ENCODE peak calls at places on chromosomes 13 and 19, in five cellular contexts. N is germinal center; K is A172; D is MV-4-11; U is stimulated activated CD8-positive, alpha-beta memory T cell treated with anti-CD3 and anti-CD28 coated beads, Interleukin-15, amount 100 ng/mL, for 1 hour. B is an unnamed sample.

GRCh38 chr13:101300531-101300930 is 115.8 kb downstream of the NALCN start:
- DNase-seq in N (no peak), K (no peak), D (no peak), U (no peak), B (no peak)

GRCh38 chr13:94335786-94336357 is 143.6 kb downstream of the DCT start:
- DNase-seq in N (no peak), K (no peak), D (no peak), U (no peak), B (no peak)

GRCh38 chr19:13962738-13963602 is 10.7 kb downstream of the DCAF15 start:
- DNase-seq in N (no peak), K (no peak), D (no peak), U (no peak), B (no peak)

GRCh38 chr19:29702161-29702957 is 12.7 kb downstream of the C19orf12 start:
- DNase-seq in N (no peak), K (no peak), D (no peak), U (no peak), B (no peak)

GRCh38 chr13:97566907-97567306 is 132.9 kb downstream of the RAP2A start:
- DNase-seq in N (no peak), K (no peak), D (no peak), U (no peak), B (no peak)

GRCh38 chr13:112748947-112749346 is 59.1 kb downstream of the ATP11A start:
- DNase-seq in N (no peak), K (no peak), D (no peak), U (no peak), B (no peak)

GRCh38 chr19:29715695-29716581 is 877 bp upstream of the C19orf12 start:
- DNase-seq in N (no peak), K (peak), D (peak), U (no peak), B (peak)

GRCh38 chr13:112703449-112703848 is 13.6 kb downstream of the ATP11A start:
- DNase-seq in N (no peak), K (no peak), D (no peak), U (no peak), B (no peak)

GRCh38 chr19:2544576-2545415 is 68.9 kb downstream of the GADD45B start:
- DNase-seq in N (no peak), K (no peak), D (no peak), U (no peak), B (no peak)

GRCh38 chr13:99214232-99214631 is 13.6 kb downstream of the UBAC2 start:
- DNase-seq in N (peak), K (no peak), D (no peak), U (no peak), B (no peak)

GRCh38 chr13:114102521-114103288 is 29.7 kb downstream of the RASA3 start:
- DNase-seq in N (no peak), K (no peak), D (no peak), U (no peak), B (no peak)

GRCh38 chr13:75481176-75482069 is 546 bp downstream of the TBC1D4 start:
- DNase-seq in N (peak), K (no peak), D (no peak), U (no peak), B (peak)

GRCh38 chr19:2478756-2479555 is 3.0 kb downstream of the GADD45B start:
- DNase-seq in N (peak), K (peak), D (peak), U (peak), B (no peak)

GRCh38 chr13:34943675-34944634 is 1.9 kb downstream of the NBEA start:
- DNase-seq in N (no peak), K (no peak), D (no peak), U (no peak), B (no peak)

GRCh38 chr13:30526612-30527217 is 61.0 kb upstream of the HMGB1 start:
- DNase-seq in N (no peak), K (no peak), D (no peak), U (no peak), B (no peak)

GRCh38 chr19:6740589-6741348 is 1.3 kb downstream of the TRIP10 start:
- DNase-seq in N (peak), K (no peak), D (peak), U (no peak), B (no peak)

GRCh38 chr13:107993239-107993948 is 221.9 kb downstream of the LIG4 start:
- DNase-seq in N (no peak), K (no peak), D (no peak), U (no peak), B (no peak)

GRCh38 chr13:91745962-91746361 is 347.5 kb downstream of the GPC5 start:
- DNase-seq in N (no peak), K (no peak), D (no peak), U (no peak), B (no peak)

GRCh38 chr19:38975861-38976271 is 324 bp upstream of the FBXO17 start:
- DNase-seq in N (no peak), K (peak), D (no peak), U (no peak), B (no peak)

GRCh38 chr13:75507027-75508001 is 25.3 kb upstream of the TBC1D4 start:
- DNase-seq in N (peak), K (no peak), D (peak), U (no peak), B (no peak)

GRCh38 chr13:31168166-31168565 is 6.5 kb upstream of the HSPH1 start:
- DNase-seq in N (no peak), K (no peak), D (no peak), U (no peak), B (no peak)

GRCh38 chr19:16161848-16162247 is 11.5 kb downstream of the CIB3 start:
- DNase-seq in N (no peak), K (peak), D (peak), U (no peak), B (no peak)

GRCh38 chr19:994516-994915 is 5.7 kb upstream of the GRIN3B start:
- DNase-seq in N (no peak), K (no peak), D (no peak), U (no peak), B (no peak)

GRCh38 chr13:87094646-87095045 is 576.5 kb upstream of the SLITRK5 start:
- DNase-seq in N (no peak), K (no peak), D (peak), U (no peak), B (no peak)

GRCh38 chr13:44576396-44577235 is 486 bp upstream of the TSC22D1 start:
- DNase-seq in N (peak), K (no peak), D (no peak), U (no peak), B (peak)

GRCh38 chr19:34364830-34365462 is at the start of gene GPI:
- DNase-seq in N (peak), K (peak), D (peak), U (peak), B (peak)